ENCODE peak calls at places on chromosomes 2 and 18, in nine cellular contexts. One of them, this sample, is unnamed.

GRCh38 chr2:201852878-201853415 is 46.6 kb downstream of the CDK15 start:
- DNase-seq in mucosa of gallbladder: no peak
- DNase-seq in left cardiac atrium: no peak
- DNase-seq in NCI-H510A: no peak
- DNase-seq in NCI-H345: peak; percentile 15
- DNase-seq in endodermal cell: no peak
- DNase-seq in left ventricle myocardium inferior: no peak
- DNase-seq in smooth muscle cell of the brain vasculature: no peak
- DNase-seq in KBM-7: no peak
- DNase-seq in this sample: no peak

GRCh38 chr2:37344453-37345361 is at the start of gene QPCT:
- DNase-seq in mucosa of gallbladder: peak; percentile 22
- DNase-seq in left cardiac atrium: peak; percentile 56
- DNase-seq in NCI-H510A: peak; percentile 61
- DNase-seq in NCI-H345: peak; percentile 50
- DNase-seq in endodermal cell: peak; percentile 51
- DNase-seq in left ventricle myocardium inferior: peak; percentile 53
- DNase-seq in smooth muscle cell of the brain vasculature: no peak
- DNase-seq in KBM-7: peak; percentile 33
- DNase-seq in this sample: peak; percentile 38

GRCh38 chr2:236753611-236754010 is 184.0 kb downstream of the ACKR3 start:
- DNase-seq in mucosa of gallbladder: no peak
- DNase-seq in left cardiac atrium: no peak
- DNase-seq in NCI-H510A: no peak
- DNase-seq in NCI-H345: peak; percentile 42
- DNase-seq in endodermal cell: no peak
- DNase-seq in left ventricle myocardium inferior: no peak
- DNase-seq in smooth muscle cell of the brain vasculature: no peak
- DNase-seq in KBM-7: no peak
- DNase-seq in this sample: no peak

GRCh38 chr2:133171396-133172004 is 396.8 kb downstream of the NCKAP5 start:
- DNase-seq in mucosa of gallbladder: no peak
- DNase-seq in left cardiac atrium: no peak
- DNase-seq in NCI-H510A: peak; percentile 12
- DNase-seq in NCI-H345: peak; percentile 67
- DNase-seq in endodermal cell: peak; percentile 45
- DNase-seq in left ventricle myocardium inferior: no peak
- DNase-seq in smooth muscle cell of the brain vasculature: peak; percentile 49
- DNase-seq in KBM-7: peak; percentile 72
- DNase-seq in this sample: peak; percentile 81

GRCh38 chr2:115161531-115162453 is 719.4 kb downstream of the DPP10 start:
- DNase-seq in mucosa of gallbladder: peak; percentile 42
- DNase-seq in left cardiac atrium: no peak
- DNase-seq in NCI-H510A: peak; percentile 82
- DNase-seq in NCI-H345: no peak
- DNase-seq in endodermal cell: peak; percentile 90
- DNase-seq in left ventricle myocardium inferior: no peak
- DNase-seq in smooth muscle cell of the brain vasculature: no peak
- DNase-seq in KBM-7: no peak
- DNase-seq in this sample: peak; percentile 54

GRCh38 chr2:238714038-238714528 is 133.8 kb upstream of the TWIST2 start:
- DNase-seq in mucosa of gallbladder: no peak
- DNase-seq in left cardiac atrium: no peak
- DNase-seq in NCI-H510A: no peak
- DNase-seq in NCI-H345: no peak
- DNase-seq in endodermal cell: no peak
- DNase-seq in left ventricle myocardium inferior: no peak
- DNase-seq in smooth muscle cell of the brain vasculature: no peak
- DNase-seq in KBM-7: no peak
- DNase-seq in this sample: no peak

GRCh38 chr2:235765181-235765820 is 271.5 kb downstream of the AGAP1 start:
- DNase-seq in mucosa of gallbladder: no peak
- DNase-seq in left cardiac atrium: no peak
- DNase-seq in NCI-H510A: no peak
- DNase-seq in NCI-H345: no peak
- DNase-seq in endodermal cell: peak; percentile 31
- DNase-seq in left ventricle myocardium inferior: no peak
- DNase-seq in smooth muscle cell of the brain vasculature: no peak
- DNase-seq in KBM-7: no peak
- DNase-seq in this sample: no peak

GRCh38 chr2:8574196-8575010 is 107.5 kb upstream of the ID2 start:
- DNase-seq in mucosa of gallbladder: peak; percentile 50
- DNase-seq in left cardiac atrium: no peak
- DNase-seq in NCI-H510A: no peak
- DNase-seq in NCI-H345: no peak
- DNase-seq in endodermal cell: no peak
- DNase-seq in left ventricle myocardium inferior: no peak
- DNase-seq in smooth muscle cell of the brain vasculature: no peak
- DNase-seq in KBM-7: no peak
- DNase-seq in this sample: no peak

GRCh38 chr2:120864981-120865380 is 129.3 kb downstream of the GLI2 start:
- DNase-seq in mucosa of gallbladder: no peak
- DNase-seq in left cardiac atrium: no peak
- DNase-seq in NCI-H510A: no peak
- DNase-seq in NCI-H345: no peak
- DNase-seq in endodermal cell: peak; percentile 44
- DNase-seq in left ventricle myocardium inferior: no peak
- DNase-seq in smooth muscle cell of the brain vasculature: no peak
- DNase-seq in KBM-7: no peak
- DNase-seq in this sample: no peak

GRCh38 chr2:20930928-20931327 is 108.0 kb upstream of the LDAH start:
- DNase-seq in mucosa of gallbladder: no peak
- DNase-seq in left cardiac atrium: no peak
- DNase-seq in NCI-H510A: no peak
- DNase-seq in NCI-H345: no peak
- DNase-seq in endodermal cell: no peak
- DNase-seq in left ventricle myocardium inferior: no peak
- DNase-seq in smooth muscle cell of the brain vasculature: no peak
- DNase-seq in KBM-7: no peak
- DNase-seq in this sample: no peak

GRCh38 chr2:216478151-216478550 is 20.5 kb upstream of the RPL37A start:
- DNase-seq in mucosa of gallbladder: no peak
- DNase-seq in left cardiac atrium: no peak
- DNase-seq in NCI-H510A: no peak
- DNase-seq in NCI-H345: no peak
- DNase-seq in endodermal cell: peak; percentile 62
- DNase-seq in left ventricle myocardium inferior: no peak
- DNase-seq in smooth muscle cell of the brain vasculature: no peak
- DNase-seq in KBM-7: no peak
- DNase-seq in this sample: no peak

GRCh38 chr2:37997629-37998028 is 72.5 kb downstream of the RMDN2 start:
- DNase-seq in mucosa of gallbladder: no peak
- DNase-seq in left cardiac atrium: no peak
- DNase-seq in NCI-H510A: no peak
- DNase-seq in NCI-H345: no peak
- DNase-seq in endodermal cell: no peak
- DNase-seq in left ventricle myocardium inferior: no peak
- DNase-seq in smooth muscle cell of the brain vasculature: no peak
- DNase-seq in KBM-7: no peak
- DNase-seq in this sample: no peak

GRCh38 chr2:176638167-176639015 is 369.1 kb downstream of the MTX2 start:
- DNase-seq in mucosa of gallbladder: peak; percentile 49
- DNase-seq in left cardiac atrium: peak; percentile 74
- DNase-seq in NCI-H510A: peak; percentile 49
- DNase-seq in NCI-H345: peak; percentile 79
- DNase-seq in endodermal cell: peak; percentile 78
- DNase-seq in left ventricle myocardium inferior: peak; percentile 62
- DNase-seq in smooth muscle cell of the brain vasculature: no peak
- DNase-seq in KBM-7: peak; percentile 56
- DNase-seq in this sample: peak; percentile 52

GRCh38 chr2:239251971-239252370 is 148.8 kb downstream of the HDAC4 start:
- DNase-seq in mucosa of gallbladder: no peak
- DNase-seq in left cardiac atrium: no peak
- DNase-seq in NCI-H510A: no peak
- DNase-seq in NCI-H345: no peak
- DNase-seq in endodermal cell: no peak
- DNase-seq in left ventricle myocardium inferior: no peak
- DNase-seq in smooth muscle cell of the brain vasculature: no peak
- DNase-seq in KBM-7: no peak
- DNase-seq in this sample: no peak

GRCh38 chr2:171390941-171391516 is 42.8 kb downstream of the METTL8 start:
- DNase-seq in mucosa of gallbladder: no peak
- DNase-seq in left cardiac atrium: no peak
- DNase-seq in NCI-H510A: no peak
- DNase-seq in NCI-H345: no peak
- DNase-seq in endodermal cell: no peak
- DNase-seq in left ventricle myocardium inferior: no peak
- DNase-seq in smooth muscle cell of the brain vasculature: no peak
- DNase-seq in KBM-7: no peak
- DNase-seq in this sample: no peak

GRCh38 chr2:111698743-111699554 is 185.0 kb downstream of the ANAPC1 start:
- DNase-seq in mucosa of gallbladder: peak; percentile 80
- DNase-seq in left cardiac atrium: peak; percentile 68
- DNase-seq in NCI-H510A: peak; percentile 63
- DNase-seq in NCI-H345: peak; percentile 8
- DNase-seq in endodermal cell: peak; percentile 75
- DNase-seq in left ventricle myocardium inferior: peak; percentile 41
- DNase-seq in smooth muscle cell of the brain vasculature: peak; percentile 95
- DNase-seq in KBM-7: peak; percentile 92
- DNase-seq in this sample: peak; percentile 82

GRCh38 chr2:191231995-191232394 is 13.2 kb upstream of the MYO1B start:
- DNase-seq in mucosa of gallbladder: no peak
- DNase-seq in left cardiac atrium: no peak
- DNase-seq in NCI-H510A: no peak
- DNase-seq in NCI-H345: no peak
- DNase-seq in endodermal cell: no peak
- DNase-seq in left ventricle myocardium inferior: no peak
- DNase-seq in smooth muscle cell of the brain vasculature: no peak
- DNase-seq in KBM-7: no peak
- DNase-seq in this sample: no peak

GRCh38 chr2:120779781-120780283 is 44.2 kb downstream of the GLI2 start:
- DNase-seq in mucosa of gallbladder: no peak
- DNase-seq in left cardiac atrium: no peak
- DNase-seq in NCI-H510A: no peak
- DNase-seq in NCI-H345: no peak
- DNase-seq in endodermal cell: peak; percentile 82
- DNase-seq in left ventricle myocardium inferior: no peak
- DNase-seq in smooth muscle cell of the brain vasculature: no peak
- DNase-seq in KBM-7: peak; percentile 3
- DNase-seq in this sample: no peak

GRCh38 chr18:78999939-79000338 is 20.3 kb downstream of the SALL3 start:
- DNase-seq in mucosa of gallbladder: peak; percentile 42
- DNase-seq in left cardiac atrium: no peak
- DNase-seq in NCI-H510A: peak; percentile 85
- DNase-seq in NCI-H345: no peak
- DNase-seq in endodermal cell: no peak
- DNase-seq in left ventricle myocardium inferior: no peak
- DNase-seq in smooth muscle cell of the brain vasculature: no peak
- DNase-seq in KBM-7: no peak
- DNase-seq in this sample: peak; percentile 89

This sample was measured in DMS153.